ENCODE peak calls at places on chromosome 1, in six cellular contexts. C, L, U, T, J and A are unnamed samples.

GRCh38 chr1:182143825-182144661 is 82.5 kb upstream of the ZNF648 start:
- DNase-seq in T (peak; percentile 70), C (peak; percentile 67), U (peak; percentile 94), J (peak; percentile 89), L (peak; percentile 83), A (peak; percentile 85)

GRCh38 chr1:3278416-3279181 is 175.9 kb upstream of the ARHGEF16 start:
- DNase-seq in C (no peak), J (no peak), T (no peak), U (no peak), L (no peak), A (no peak)

GRCh38 chr1:40944841-40945430 is 34.6 kb upstream of the CTPS1 start:
- DNase-seq in L (peak; percentile 30), C (no peak), T (no peak), J (peak; percentile 23), U (no peak), A (no peak)

GRCh38 chr1:152436593-152437338 is 22.7 kb upstream of the CRNN start:
- DNase-seq in T (no peak), C (no peak), J (peak; percentile 53), U (no peak), L (peak; percentile 41), A (no peak)

GRCh38 chr1:55504306-55504706 is 289.1 kb upstream of the USP24 start:
- DNase-seq in C (no peak), T (peak; percentile 74), L (no peak), J (no peak), U (no peak), A (no peak)

GRCh38 chr1:117512728-117513321 is 93.0 kb upstream of the TENT5C start:
- DNase-seq in J (peak; percentile 32), T (no peak), C (no peak), L (no peak), U (peak; percentile 34), A (no peak)

GRCh38 chr1:40703316-40703715 is 11.8 kb downstream of the NFYC start:
- DNase-seq in T (no peak), U (peak; percentile 48), C (peak; percentile 53), L (no peak), J (peak; percentile 87), A (no peak)

GRCh38 chr1:152110860-152111514 is 4.3 kb downstream of the TCHH start:
- DNase-seq in T (no peak), C (no peak), U (peak; percentile 83), L (no peak), J (peak; percentile 71), A (peak; percentile 63)

GRCh38 chr1:19432943-19433609 is 52.3 kb downstream of the CAPZB start:
- DNase-seq in C (no peak), U (no peak), L (no peak), T (no peak), J (no peak), A (no peak)

GRCh38 chr1:151779852-151780251 is 10.4 kb downstream of the TDRKH start:
- DNase-seq in C (no peak), U (no peak), L (no peak), T (no peak), J (no peak), A (no peak)

GRCh38 chr1:34983700-34984355 is 1.3 kb downstream of the TMEM35B start:
- DNase-seq in U (no peak), C (no peak), T (no peak), L (no peak), J (peak; percentile 18), A (no peak)

GRCh38 chr1:55212349-55213028 is 2.7 kb downstream of the USP24 start:
- DNase-seq in C (no peak), J (no peak), U (peak; percentile 37), T (no peak), L (no peak), A (peak; percentile 28)

GRCh38 chr1:224182866-224183590 is at the start of gene DEGS1:
- DNase-seq in C (peak; percentile 28), T (peak; percentile 85), J (peak; percentile 94), U (peak; percentile 92), L (no peak), A (peak; percentile 75)

GRCh38 chr1:51063121-51063520 is 38.9 kb upstream of the C1orf185 start:
- DNase-seq in C (peak; percentile 94), U (no peak), J (peak; percentile 61), L (peak; percentile 60), T (no peak), A (no peak)

GRCh38 chr1:115364044-115364775 is 26.2 kb upstream of the NGF start:
- DNase-seq in L (no peak), C (no peak), J (no peak), U (no peak), T (no peak), A (no peak)
- TF ChIP-seq CTCF in L (no peak), C (no peak), J (no peak), U (no peak), T (no peak), A (no peak)

DNA sequence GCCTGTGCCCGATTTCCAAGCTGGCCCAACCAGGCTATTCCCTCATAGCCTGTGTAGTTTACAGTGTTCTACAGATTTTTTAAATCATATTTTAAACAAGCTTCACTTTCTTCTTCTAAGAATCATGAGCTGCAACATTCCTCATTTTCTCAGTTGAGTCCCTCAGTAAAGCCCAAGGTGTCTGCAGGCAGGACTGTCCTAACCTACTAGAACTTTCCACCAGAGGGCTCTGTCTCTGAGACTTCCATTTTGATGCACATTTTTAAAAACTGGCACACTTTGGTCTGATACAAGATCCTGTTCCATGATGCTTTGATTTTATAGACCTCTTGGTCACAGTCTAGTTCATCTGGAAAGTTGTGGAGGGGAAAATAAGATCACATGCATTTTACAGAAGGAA is 21.6 kb upstream of the SLAMF6 start:
- DNase-seq in L (no peak), J (peak; percentile 40), C (no peak), T (no peak), U (peak; percentile 56), A (peak; percentile 53)
- TF ChIP-seq CTCF in L (peak; percentile 29), J (peak; percentile 41), C (peak; percentile 53), T (peak; percentile 33), U (peak; percentile 28), A (peak; percentile 31)

DNA sequence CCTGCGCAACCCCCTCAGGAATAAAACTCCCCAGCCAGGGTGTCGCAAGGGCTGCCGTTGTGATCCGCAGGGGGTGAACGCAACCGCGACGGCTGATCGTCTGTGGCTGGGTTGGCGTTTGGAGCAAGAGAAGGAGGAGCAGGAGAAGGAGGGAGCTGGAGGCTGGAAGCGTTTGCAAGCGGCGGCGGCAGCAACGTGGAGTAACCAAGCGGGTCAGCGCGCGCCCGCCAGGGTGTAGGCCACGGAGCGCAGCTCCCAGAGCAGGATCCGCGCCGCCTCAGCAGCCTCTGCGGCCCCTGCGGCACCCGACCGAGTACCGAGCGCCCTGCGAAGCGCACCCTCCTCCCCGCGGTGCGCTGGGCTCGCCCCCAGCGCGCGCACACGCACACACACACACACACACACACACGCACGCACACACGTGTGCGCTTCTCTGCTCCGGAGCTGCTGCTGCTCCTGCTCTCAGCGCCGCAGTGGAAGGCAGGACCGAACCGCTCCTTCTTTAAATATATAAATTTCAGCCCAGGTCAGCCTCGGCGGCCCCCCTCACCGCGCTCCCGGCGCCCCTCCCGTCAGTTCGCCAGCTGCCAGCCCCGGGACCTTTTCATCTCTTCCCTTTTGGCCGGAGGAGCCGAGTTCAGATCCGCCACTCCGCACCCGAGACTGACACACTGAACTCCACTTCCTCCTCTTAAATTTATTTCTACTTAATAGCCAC is 696 bp downstream of the TGFB2 start:
- DNase-seq in C (no peak), J (peak; percentile 81), T (peak; percentile 25), U (peak; percentile 76), L (no peak), A (peak; percentile 21)
- TF ChIP-seq CTCF in C (no peak), J (no peak), T (no peak), U (no peak), L (no peak), A (no peak)

GRCh38 chr1:209207701-209208286 is 375.7 kb upstream of the CAMK1G start:
- DNase-seq in L (no peak), U (peak; percentile 48), C (peak; percentile 25), J (peak; percentile 83), T (peak; percentile 68), A (no peak)
- TF ChIP-seq CTCF in L (peak; percentile 90), U (no peak), C (peak; percentile 95), J (peak; percentile 98), T (peak; percentile 72), A (peak; percentile 35)

DNA sequence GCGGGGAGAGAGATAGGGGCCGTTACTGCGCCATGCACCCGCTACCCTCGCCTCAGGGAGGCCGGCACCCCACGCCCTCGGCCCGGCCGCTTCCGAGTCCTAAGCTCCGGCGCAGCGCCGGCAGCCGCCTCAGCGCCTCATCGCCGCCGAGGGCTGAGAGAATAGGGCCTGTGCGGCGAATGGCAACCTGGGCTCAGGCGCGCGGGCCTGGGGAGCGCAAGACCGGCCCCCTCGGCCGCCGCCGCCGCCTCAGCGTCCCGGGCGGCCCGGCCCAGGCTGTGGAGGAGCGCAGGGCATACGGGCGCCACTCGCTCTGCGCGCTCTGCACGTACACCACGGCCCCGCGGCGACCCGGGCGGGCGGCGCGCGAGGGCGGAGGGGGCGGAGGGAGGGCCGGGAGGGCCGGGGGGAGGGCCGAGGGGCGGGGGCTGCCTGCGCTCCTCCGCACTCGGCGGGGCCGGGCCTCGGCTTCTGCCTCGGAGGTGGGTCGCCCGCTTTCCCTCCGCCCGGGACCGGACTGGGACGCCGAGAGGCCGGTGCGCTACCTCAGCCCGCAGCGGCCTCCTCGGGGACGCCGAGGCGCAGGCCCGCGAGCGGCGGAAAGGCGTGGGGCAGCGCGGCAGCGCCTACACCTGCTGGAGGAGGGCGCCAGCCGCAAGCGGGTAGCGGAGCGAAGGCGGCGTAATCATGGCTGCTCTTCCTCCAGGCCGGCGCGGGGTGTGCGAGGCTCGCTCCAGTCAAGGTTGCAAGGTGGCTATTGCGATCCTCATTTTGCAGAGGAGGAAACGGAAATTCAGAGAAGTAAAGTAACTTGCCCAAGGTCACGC is at the start of gene EGLN1:
- DNase-seq in L (no peak), T (peak; percentile 89), J (peak; percentile 95), U (peak; percentile 90), C (peak; percentile 54), A (peak; percentile 61)
- TF ChIP-seq CTCF in L (peak; percentile 64), T (no peak), J (peak; percentile 43), U (no peak), C (peak; percentile 34), A (peak; percentile 27)